ENCODE peak calls at places on chromosomes 12 and 14, in seven cellular contexts. M is HCT116, G is left cardiac atrium, B is NCI-H2107, U is GM04504, A is stomach, F is stromal cell of bone marrow. I is an unnamed sample.

GRCh38 chr12:22526836-22527235 is 17.5 kb downstream of the C2CD5 start:
- DNase-seq in U (no peak), F (no peak), B (no peak), G (no peak), M (no peak), A (no peak), I (no peak)

GRCh38 chr14:34034447-34035176 is 83.7 kb upstream of the EGLN3 start:
- DNase-seq in F (no peak), M (no peak), U (no peak), G (no peak), A (no peak), B (no peak), I (no peak)

GRCh38 chr12:101230547-101230946 is 20.5 kb upstream of the SLC5A8 start:
- DNase-seq in M (no peak), A (no peak), F (peak; percentile 58), G (no peak), B (no peak), U (peak; percentile 42), I (peak; percentile 41)

GRCh38 chr12:54159140-54159539 is 29.6 kb downstream of the SMUG1 start:
- DNase-seq in U (no peak), B (peak; percentile 48), F (no peak), M (peak; percentile 50), A (peak; percentile 57), G (no peak), I (no peak)

GRCh38 chr12:113416091-113416754 is 6.0 kb upstream of the SDSL start:
- DNase-seq in G (no peak), M (no peak), U (no peak), B (no peak), A (no peak), F (no peak), I (no peak)

GRCh38 chr14:80669416-80669815 is 272.1 kb downstream of the CEP128 start:
- DNase-seq in G (no peak), M (no peak), A (no peak), B (no peak), F (no peak), U (no peak), I (no peak)

GRCh38 chr12:124623344-124623885 is 56.0 kb upstream of the NCOR2 start:
- DNase-seq in B (no peak), G (no peak), M (no peak), U (no peak), F (no peak), A (no peak), I (no peak)

GRCh38 chr14:52918486-52918885 is 32.4 kb downstream of the FERMT2 start:
- DNase-seq in B (no peak), G (no peak), A (no peak), U (no peak), F (peak; percentile 70), M (no peak), I (no peak)

GRCh38 chr14:64801800-64802199 is 77.9 kb downstream of the SPTB start:
- DNase-seq in A (no peak), M (no peak), U (no peak), G (no peak), F (no peak), B (no peak), I (no peak)

GRCh38 chr12:108747563-108747962 is 16.2 kb upstream of the CORO1C start:
- DNase-seq in F (no peak), M (no peak), B (no peak), U (no peak), G (no peak), A (no peak), I (no peak)

GRCh38 chr12:87127272-87127671 is 871.1 kb upstream of the MGAT4C start:
- DNase-seq in A (no peak), U (no peak), F (peak; percentile 75), G (no peak), B (no peak), M (no peak), I (no peak)

GRCh38 chr14:31990959-31991541 is 86.1 kb upstream of the ARHGAP5 start:
- DNase-seq in G (no peak), M (no peak), A (no peak), F (no peak), B (no peak), U (peak; percentile 84), I (no peak)

GRCh38 chr12:120972870-120973543 is 5.3 kb upstream of the HNF1A start:
- DNase-seq in G (no peak), F (no peak), U (no peak), M (no peak), B (peak; percentile 49), A (no peak), I (no peak)

GRCh38 chr12:50387487-50387886 is 8.9 kb downstream of the FAM186A start:
- DNase-seq in G (no peak), B (no peak), U (no peak), F (no peak), A (no peak), M (no peak), I (no peak)

GRCh38 chr14:34051966-34052657 is 101.2 kb upstream of the EGLN3 start:
- DNase-seq in A (no peak), U (no peak), F (no peak), G (no peak), M (peak; percentile 88), B (no peak), I (no peak)

GRCh38 chr14:97943619-97944018 is 1146.4 kb downstream of the VRK1 start:
- DNase-seq in A (no peak), G (no peak), B (no peak), U (no peak), F (no peak), M (no peak), I (no peak)

GRCh38 chr12:232731-233614 is 19.0 kb upstream of the SLC6A12 start:
- DNase-seq in F (no peak), G (no peak), A (peak; percentile 17), B (no peak), M (no peak), U (no peak), I (no peak)

GRCh38 chr14:92154283-92154942 is 32.6 kb downstream of the CPSF2 start:
- DNase-seq in A (no peak), G (no peak), F (peak; percentile 18), U (no peak), B (no peak), M (no peak), I (no peak)

GRCh38 chr14:75831455-75831854 is 150.3 kb downstream of the TGFB3 start:
- DNase-seq in G (peak; percentile 71), B (no peak), U (peak; percentile 59), A (peak; percentile 93), M (no peak), F (peak; percentile 32), I (no peak)

GRCh38 chr12:117881517-117881916 is 87.3 kb downstream of the KSR2 start:
- DNase-seq in U (no peak), A (no peak), F (no peak), M (no peak), B (no peak), G (no peak), I (no peak)

GRCh38 chr14:102039157-102039556 is 47.7 kb downstream of the HSP90AA1 start:
- DNase-seq in G (no peak), U (no peak), A (no peak), M (no peak), F (no peak), B (no peak), I (no peak)

GRCh38 chr12:25200703-25201102 is 5.7 kb downstream of the ETFRF1 start:
- DNase-seq in F (peak; percentile 16), G (no peak), M (no peak), B (no peak), U (peak; percentile 33), A (no peak), I (no peak)

GRCh38 chr12:100827901-100828520 is 33.4 kb downstream of the ANO4 start:
- DNase-seq in G (no peak), F (peak; percentile 9), U (no peak), M (peak; percentile 23), A (no peak), B (no peak), I (no peak)

GRCh38 chr12:98582093-98582492 is 11.4 kb upstream of the SLC25A3 start:
- DNase-seq in M (peak; percentile 40), G (no peak), U (no peak), F (no peak), A (no peak), B (no peak), I (no peak)

GRCh38 chr12:80053048-80053790 is 46.1 kb upstream of the OTOGL start:
- DNase-seq in B (no peak), A (peak; percentile 40), U (peak; percentile 79), G (peak; percentile 62), M (no peak), F (peak; percentile 93), I (peak; percentile 74)

GRCh38 chr12:108907861-108908302 is 28.0 kb downstream of the DAO start:
- DNase-seq in A (no peak), B (no peak), M (no peak), U (no peak), G (no peak), F (no peak), I (no peak)

GRCh38 chr12:51430196-51430895 is 5.7 kb downstream of the SLC4A8 start:
- DNase-seq in U (no peak), F (no peak), A (peak; percentile 40), G (no peak), M (no peak), B (no peak), I (no peak)

GRCh38 chr12:76455582-76456345 is 103.8 kb downstream of the OSBPL8 start:
- DNase-seq in M (peak; percentile 90), F (peak; percentile 67), A (no peak), G (no peak), B (no peak), U (peak; percentile 75), I (no peak)

GRCh38 chr14:75995372-75996041 is 9.9 kb downstream of the IFT43 start:
- DNase-seq in U (peak; percentile 29), A (no peak), G (peak; percentile 77), B (no peak), M (no peak), F (peak; percentile 45), I (no peak)

GRCh38 chr14:103688441-103688840 is 26.8 kb downstream of the XRCC3 start:
- DNase-seq in A (no peak), F (no peak), G (no peak), U (no peak), M (no peak), B (no peak), I (no peak)

GRCh38 chr12:104667139-104667538 is 210.4 kb downstream of the CHST11 start:
- DNase-seq in F (no peak), B (no peak), G (no peak), A (no peak), M (no peak), U (no peak), I (no peak)

GRCh38 chr14:59771577-59771976 is 99.0 kb downstream of the RTN1 start:
- DNase-seq in U (no peak), F (no peak), M (no peak), G (no peak), B (peak; percentile 34), A (no peak), I (no peak)

GRCh38 chr12:114912811-114913210 is 228.8 kb upstream of the TBX3 start:
- DNase-seq in A (no peak), B (no peak), U (no peak), G (no peak), F (no peak), M (no peak), I (no peak)

GRCh38 chr12:49825360-49825970 is 2.7 kb downstream of the NCKAP5L start:
- DNase-seq in U (no peak), B (no peak), A (no peak), F (peak; percentile 53), G (peak; percentile 52), M (no peak), I (no peak)

GRCh38 chr12:30626847-30627246 is 68.8 kb downstream of the IPO8 start:
- DNase-seq in A (no peak), G (no peak), B (no peak), F (no peak), M (no peak), U (no peak), I (no peak)

GRCh38 chr12:121968880-121969279 is 50.5 kb downstream of the CFAP251 start:
- DNase-seq in G (no peak), M (no peak), U (no peak), F (no peak), A (no peak), B (no peak), I (no peak)

GRCh38 chr12:68432622-68433021 is 100.5 kb upstream of the MDM1 start:
- DNase-seq in U (peak; percentile 15), B (no peak), A (no peak), F (no peak), G (no peak), M (no peak), I (no peak)

GRCh38 chr12:130700492-130701401 is 15.4 kb downstream of the RIMBP2 start:
- DNase-seq in U (no peak), B (no peak), M (no peak), G (no peak), F (no peak), A (peak; percentile 14), I (peak; percentile 17)